ENCODE peak calls at places on chromosome 1, in nine cellular contexts. One of them, this sample, is unnamed.

GRCh38 chr1:22729921-22730320 is 19.3 kb downstream of the EPHB2 start:
- DNase-seq in activated B cell treated with CpG ODN at 0.5 μM for 24 hours: no peak
- DNase-seq in nephron progenitor cell: no peak
- DNase-seq in mucosa of descending colon: no peak
- DNase-seq in AG09319: no peak
- DNase-seq in RWPE1: no peak
- DNase-seq in neural crest cell: no peak
- DNase-seq in heart left ventricle: no peak
- DNase-seq in CD8-positive, alpha-beta T cell: no peak
- DNase-seq in this sample: no peak

GRCh38 chr1:243268284-243268653 is 12.4 kb downstream of the SDCCAG8 start:
- DNase-seq in mucosa of descending colon: no peak
- DNase-seq in neural crest cell: no peak
- DNase-seq in nephron progenitor cell: no peak
- DNase-seq in CD8-positive, alpha-beta T cell: no peak
- DNase-seq in heart left ventricle: no peak
- DNase-seq in RWPE1: peak; percentile 77
- DNase-seq in AG09319: no peak
- DNase-seq in activated B cell treated with CpG ODN at 0.5 μM for 24 hours: no peak
- DNase-seq in this sample: no peak

GRCh38 chr1:193417420-193417819 is 231.0 kb upstream of the B3GALT2 start:
- DNase-seq in nephron progenitor cell: no peak
- DNase-seq in AG09319: no peak
- DNase-seq in activated B cell treated with CpG ODN at 0.5 μM for 24 hours: no peak
- DNase-seq in heart left ventricle: no peak
- DNase-seq in mucosa of descending colon: no peak
- DNase-seq in CD8-positive, alpha-beta T cell: peak; percentile 9
- DNase-seq in RWPE1: no peak
- DNase-seq in neural crest cell: no peak
- DNase-seq in this sample: no peak

GRCh38 chr1:18344755-18345154 is 136.0 kb upstream of the KLHDC7A start:
- DNase-seq in activated B cell treated with CpG ODN at 0.5 μM for 24 hours: no peak
- DNase-seq in CD8-positive, alpha-beta T cell: no peak
- DNase-seq in nephron progenitor cell: no peak
- DNase-seq in neural crest cell: no peak
- DNase-seq in RWPE1: no peak
- DNase-seq in AG09319: no peak
- DNase-seq in mucosa of descending colon: no peak
- DNase-seq in heart left ventricle: no peak
- DNase-seq in this sample: peak; percentile 26

GRCh38 chr1:196295766-196296165 is 312.5 kb downstream of the KCNT2 start:
- DNase-seq in RWPE1: peak; percentile 11
- DNase-seq in nephron progenitor cell: no peak
- DNase-seq in CD8-positive, alpha-beta T cell: no peak
- DNase-seq in mucosa of descending colon: no peak
- DNase-seq in activated B cell treated with CpG ODN at 0.5 μM for 24 hours: no peak
- DNase-seq in heart left ventricle: no peak
- DNase-seq in AG09319: no peak
- DNase-seq in neural crest cell: no peak
- DNase-seq in this sample: no peak

GRCh38 chr1:54738244-54738643 is 22.6 kb downstream of the TTC4 start:
- DNase-seq in AG09319: no peak
- DNase-seq in activated B cell treated with CpG ODN at 0.5 μM for 24 hours: no peak
- DNase-seq in neural crest cell: no peak
- DNase-seq in mucosa of descending colon: no peak
- DNase-seq in RWPE1: no peak
- DNase-seq in nephron progenitor cell: no peak
- DNase-seq in CD8-positive, alpha-beta T cell: no peak
- DNase-seq in heart left ventricle: no peak
- DNase-seq in this sample: no peak

GRCh38 chr1:160432371-160432786 is 32.0 kb downstream of the VANGL2 start:
- DNase-seq in nephron progenitor cell: no peak
- DNase-seq in RWPE1: no peak
- DNase-seq in neural crest cell: no peak
- DNase-seq in activated B cell treated with CpG ODN at 0.5 μM for 24 hours: no peak
- DNase-seq in CD8-positive, alpha-beta T cell: no peak
- DNase-seq in AG09319: no peak
- DNase-seq in heart left ventricle: no peak
- DNase-seq in mucosa of descending colon: no peak
- DNase-seq in this sample: no peak

GRCh38 chr1:54324031-54324654 is 82.1 kb downstream of the SSBP3 start:
- DNase-seq in CD8-positive, alpha-beta T cell: no peak
- DNase-seq in heart left ventricle: peak; percentile 50
- DNase-seq in nephron progenitor cell: peak; percentile 35
- DNase-seq in neural crest cell: no peak
- DNase-seq in AG09319: no peak
- DNase-seq in RWPE1: peak; percentile 36
- DNase-seq in mucosa of descending colon: no peak
- DNase-seq in activated B cell treated with CpG ODN at 0.5 μM for 24 hours: no peak
- DNase-seq in this sample: no peak

GRCh38 chr1:28127617-28128257 is 39.3 kb upstream of the EYA3 start:
- DNase-seq in CD8-positive, alpha-beta T cell: no peak
- DNase-seq in AG09319: no peak
- DNase-seq in activated B cell treated with CpG ODN at 0.5 μM for 24 hours: no peak
- DNase-seq in heart left ventricle: no peak
- DNase-seq in nephron progenitor cell: no peak
- DNase-seq in mucosa of descending colon: no peak
- DNase-seq in neural crest cell: no peak
- DNase-seq in RWPE1: no peak
- DNase-seq in this sample: no peak

GRCh38 chr1:22861764-22862440 is 110.8 kb downstream of the LACTBL1 start:
- DNase-seq in nephron progenitor cell: peak; percentile 63
- DNase-seq in CD8-positive, alpha-beta T cell: no peak
- DNase-seq in AG09319: no peak
- DNase-seq in heart left ventricle: no peak
- DNase-seq in RWPE1: peak; percentile 71
- DNase-seq in activated B cell treated with CpG ODN at 0.5 μM for 24 hours: no peak
- DNase-seq in mucosa of descending colon: no peak
- DNase-seq in neural crest cell: peak; percentile 58
- DNase-seq in this sample: no peak

GRCh38 chr1:180123463-180123936 is 31.2 kb upstream of the QSOX1 start:
- DNase-seq in neural crest cell: no peak
- DNase-seq in RWPE1: peak; percentile 58
- DNase-seq in mucosa of descending colon: no peak
- DNase-seq in CD8-positive, alpha-beta T cell: no peak
- DNase-seq in activated B cell treated with CpG ODN at 0.5 μM for 24 hours: no peak
- DNase-seq in heart left ventricle: no peak
- DNase-seq in nephron progenitor cell: no peak
- DNase-seq in AG09319: no peak
- DNase-seq in this sample: no peak

GRCh38 chr1:117166076-117166475 is 44.5 kb upstream of the TRIM45 start:
- DNase-seq in heart left ventricle: no peak
- DNase-seq in mucosa of descending colon: no peak
- DNase-seq in nephron progenitor cell: no peak
- DNase-seq in AG09319: peak; percentile 38
- DNase-seq in activated B cell treated with CpG ODN at 0.5 μM for 24 hours: no peak
- DNase-seq in RWPE1: no peak
- DNase-seq in neural crest cell: no peak
- DNase-seq in CD8-positive, alpha-beta T cell: no peak
- DNase-seq in this sample: no peak

GRCh38 chr1:39046811-39047210 is 20.7 kb downstream of the NDUFS5 start:
- DNase-seq in RWPE1: no peak
- DNase-seq in heart left ventricle: no peak
- DNase-seq in nephron progenitor cell: no peak
- DNase-seq in neural crest cell: no peak
- DNase-seq in mucosa of descending colon: no peak
- DNase-seq in AG09319: no peak
- DNase-seq in activated B cell treated with CpG ODN at 0.5 μM for 24 hours: no peak
- DNase-seq in CD8-positive, alpha-beta T cell: no peak
- DNase-seq in this sample: no peak

GRCh38 chr1:204254031-204254661 is 40.4 kb upstream of the GOLT1A start:
- DNase-seq in AG09319: peak; percentile 72
- DNase-seq in neural crest cell: no peak
- DNase-seq in mucosa of descending colon: no peak
- DNase-seq in RWPE1: peak; percentile 50
- DNase-seq in heart left ventricle: peak; percentile 70
- DNase-seq in nephron progenitor cell: no peak
- DNase-seq in activated B cell treated with CpG ODN at 0.5 μM for 24 hours: no peak
- DNase-seq in CD8-positive, alpha-beta T cell: no peak
- DNase-seq in this sample: no peak

GRCh38 chr1:234940841-234941240 is 187.8 kb downstream of the TOMM20 start:
- DNase-seq in RWPE1: no peak
- DNase-seq in heart left ventricle: no peak
- DNase-seq in activated B cell treated with CpG ODN at 0.5 μM for 24 hours: no peak
- DNase-seq in CD8-positive, alpha-beta T cell: no peak
- DNase-seq in mucosa of descending colon: no peak
- DNase-seq in AG09319: no peak
- DNase-seq in nephron progenitor cell: no peak
- DNase-seq in neural crest cell: no peak
- DNase-seq in this sample: no peak

GRCh38 chr1:212247179-212247721 is 38.0 kb upstream of the PPP2R5A start:
- DNase-seq in AG09319: no peak
- DNase-seq in nephron progenitor cell: no peak
- DNase-seq in activated B cell treated with CpG ODN at 0.5 μM for 24 hours: no peak
- DNase-seq in CD8-positive, alpha-beta T cell: no peak
- DNase-seq in neural crest cell: no peak
- DNase-seq in mucosa of descending colon: no peak
- DNase-seq in RWPE1: no peak
- DNase-seq in heart left ventricle: no peak
- DNase-seq in this sample: no peak

DNA sequence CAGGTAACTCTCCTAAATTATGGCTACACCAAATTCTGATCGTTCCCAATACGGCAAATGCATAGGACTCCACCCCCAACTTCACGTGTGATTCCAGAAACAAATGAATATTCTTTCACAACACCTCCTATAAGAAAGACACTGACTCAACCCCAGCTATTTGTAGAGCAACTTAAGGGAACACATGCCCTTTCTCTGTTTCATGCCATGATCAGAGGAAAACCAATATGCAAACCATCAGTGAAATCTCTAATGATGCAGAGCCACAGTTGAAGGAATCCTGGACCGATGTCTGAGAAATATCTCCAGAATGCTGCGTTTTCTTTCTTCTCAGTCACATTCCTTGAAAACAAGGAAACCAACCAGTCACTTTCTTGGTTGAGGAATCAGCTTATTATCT is 164.2 kb upstream of the PTBP2 start:
- DNase-seq in heart left ventricle: no peak
- DNase-seq in activated B cell treated with CpG ODN at 0.5 μM for 24 hours: no peak
- DNase-seq in CD8-positive, alpha-beta T cell: no peak
- DNase-seq in nephron progenitor cell: no peak
- DNase-seq in AG09319: no peak
- DNase-seq in RWPE1: no peak
- DNase-seq in neural crest cell: no peak
- DNase-seq in mucosa of descending colon: no peak
- DNase-seq in this sample: no peak
- TF ChIP-seq CTCF in heart left ventricle: no peak
- TF ChIP-seq CTCF in activated B cell treated with CpG ODN at 0.5 μM for 24 hours: no peak
- TF ChIP-seq CTCF in CD8-positive, alpha-beta T cell: no peak
- TF ChIP-seq CTCF in nephron progenitor cell: no peak
- TF ChIP-seq CTCF in AG09319: no peak
- TF ChIP-seq CTCF in RWPE1: no peak
- TF ChIP-seq CTCF in neural crest cell: no peak
- TF ChIP-seq CTCF in mucosa of descending colon: no peak
- TF ChIP-seq CTCF in this sample: no peak

DNA sequence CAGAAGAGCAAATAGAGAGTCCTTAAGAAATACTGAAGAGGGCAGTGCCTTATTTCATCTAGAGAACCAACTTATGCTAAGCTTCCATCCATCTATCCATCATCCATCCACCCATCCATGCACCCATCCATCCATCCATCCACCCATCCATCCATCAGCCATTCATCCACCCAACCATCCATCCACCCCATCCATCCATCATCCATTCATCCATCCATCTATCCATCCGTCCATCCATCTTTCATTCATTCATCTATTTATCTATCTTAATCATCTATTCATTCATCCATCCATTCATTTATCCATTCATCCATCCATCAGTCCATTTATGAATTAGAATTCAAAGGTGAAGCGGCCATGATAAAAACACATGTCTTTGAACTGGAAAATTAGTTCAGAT is 171.5 kb upstream of the FMN2 start:
- DNase-seq in activated B cell treated with CpG ODN at 0.5 μM for 24 hours: no peak
- DNase-seq in mucosa of descending colon: no peak
- DNase-seq in heart left ventricle: no peak
- DNase-seq in neural crest cell: no peak
- DNase-seq in CD8-positive, alpha-beta T cell: no peak
- DNase-seq in AG09319: no peak
- DNase-seq in RWPE1: no peak
- DNase-seq in nephron progenitor cell: no peak
- DNase-seq in this sample: no peak
- TF ChIP-seq CTCF in activated B cell treated with CpG ODN at 0.5 μM for 24 hours: no peak
- TF ChIP-seq CTCF in mucosa of descending colon: no peak
- TF ChIP-seq CTCF in heart left ventricle: no peak
- TF ChIP-seq CTCF in neural crest cell: no peak
- TF ChIP-seq CTCF in CD8-positive, alpha-beta T cell: no peak
- TF ChIP-seq CTCF in AG09319: no peak
- TF ChIP-seq CTCF in RWPE1: no peak
- TF ChIP-seq CTCF in nephron progenitor cell: no peak
- TF ChIP-seq CTCF in this sample: no peak

GRCh38 chr1:167791281-167792209 is 69.8 kb downstream of the MPZL1 start:
- DNase-seq in CD8-positive, alpha-beta T cell: no peak
- DNase-seq in nephron progenitor cell: peak; percentile 41
- DNase-seq in AG09319: peak; percentile 97
- DNase-seq in RWPE1: no peak
- DNase-seq in activated B cell treated with CpG ODN at 0.5 μM for 24 hours: no peak
- DNase-seq in heart left ventricle: peak; percentile 59
- DNase-seq in neural crest cell: no peak
- DNase-seq in mucosa of descending colon: no peak
- DNase-seq in this sample: no peak
- TF ChIP-seq CTCF in CD8-positive, alpha-beta T cell: no peak
- TF ChIP-seq CTCF in nephron progenitor cell: no peak
- TF ChIP-seq CTCF in AG09319: peak; percentile 17
- TF ChIP-seq CTCF in RWPE1: no peak
- TF ChIP-seq CTCF in activated B cell treated with CpG ODN at 0.5 μM for 24 hours: no peak
- TF ChIP-seq CTCF in heart left ventricle: no peak
- TF ChIP-seq CTCF in neural crest cell: no peak
- TF ChIP-seq CTCF in mucosa of descending colon: no peak
- TF ChIP-seq CTCF in this sample: no peak

GRCh38 chr1:94821636-94822305 is 1.6 kb downstream of the SLC44A3 start:
- DNase-seq in neural crest cell: no peak
- DNase-seq in RWPE1: no peak
- DNase-seq in heart left ventricle: no peak
- DNase-seq in AG09319: no peak
- DNase-seq in CD8-positive, alpha-beta T cell: no peak
- DNase-seq in activated B cell treated with CpG ODN at 0.5 μM for 24 hours: no peak
- DNase-seq in nephron progenitor cell: no peak
- DNase-seq in mucosa of descending colon: no peak
- DNase-seq in this sample: no peak

GRCh38 chr1:94819584-94819944 is 593 bp upstream of the SLC44A3 start:
- DNase-seq in CD8-positive, alpha-beta T cell: no peak
- DNase-seq in RWPE1: no peak
- DNase-seq in nephron progenitor cell: no peak
- DNase-seq in activated B cell treated with CpG ODN at 0.5 μM for 24 hours: no peak
- DNase-seq in mucosa of descending colon: no peak
- DNase-seq in neural crest cell: no peak
- DNase-seq in heart left ventricle: no peak
- DNase-seq in AG09319: no peak
- DNase-seq in this sample: no peak

GRCh38 chr1:94820918-94821317 is 761 bp downstream of the SLC44A3 start:
- DNase-seq in nephron progenitor cell: no peak
- DNase-seq in mucosa of descending colon: no peak
- DNase-seq in CD8-positive, alpha-beta T cell: no peak
- DNase-seq in neural crest cell: no peak
- DNase-seq in heart left ventricle: no peak
- DNase-seq in RWPE1: no peak
- DNase-seq in activated B cell treated with CpG ODN at 0.5 μM for 24 hours: no peak
- DNase-seq in AG09319: no peak
- DNase-seq in this sample: no peak

GRCh38 chr1:94817697-94818096 is 2.5 kb upstream of the SLC44A3 start:
- DNase-seq in heart left ventricle: no peak
- DNase-seq in mucosa of descending colon: no peak
- DNase-seq in activated B cell treated with CpG ODN at 0.5 μM for 24 hours: no peak
- DNase-seq in CD8-positive, alpha-beta T cell: no peak
- DNase-seq in nephron progenitor cell: no peak
- DNase-seq in neural crest cell: no peak
- DNase-seq in AG09319: no peak
- DNase-seq in RWPE1: no peak
- DNase-seq in this sample: no peak

GRCh38 chr1:94819945-94820746 is at the start of gene SLC44A3:
- DNase-seq in neural crest cell: peak; percentile 41
- DNase-seq in CD8-positive, alpha-beta T cell: no peak
- DNase-seq in mucosa of descending colon: peak; percentile 79
- DNase-seq in RWPE1: peak; percentile 32
- DNase-seq in AG09319: no peak
- DNase-seq in nephron progenitor cell: peak; percentile 79
- DNase-seq in heart left ventricle: peak; percentile 52
- DNase-seq in activated B cell treated with CpG ODN at 0.5 μM for 24 hours: no peak
- DNase-seq in this sample: peak; percentile 30
- TF ChIP-seq CTCF in neural crest cell: no peak
- TF ChIP-seq CTCF in CD8-positive, alpha-beta T cell: no peak
- TF ChIP-seq CTCF in mucosa of descending colon: peak; percentile 28
- TF ChIP-seq CTCF in RWPE1: peak; percentile 37
- TF ChIP-seq CTCF in AG09319: peak; percentile 27
- TF ChIP-seq CTCF in nephron progenitor cell: no peak
- TF ChIP-seq CTCF in heart left ventricle: no peak
- TF ChIP-seq CTCF in activated B cell treated with CpG ODN at 0.5 μM for 24 hours: no peak
- TF ChIP-seq CTCF in this sample: no peak

This sample was measured in D721Med.